ENCODE peak calls at places on chromosomes 12 and 14, in five cellular contexts. G, Z, E, I and Y are unnamed samples.

GRCh38 chr12:124620606-124621295 is 53.3 kb upstream of the NCOR2 start:
- DNase-seq in G (no peak), Z (no peak), E (no peak), I (no peak), Y (no peak)

GRCh38 chr12:18864900-18865561 is 127.1 kb downstream of the CAPZA3 start:
- DNase-seq in G (no peak), Z (no peak), E (no peak), I (no peak), Y (no peak)

GRCh38 chr12:105740970-105741725 is 397.6 kb downstream of the NUAK1 start:
- DNase-seq in G (no peak), Z (no peak), E (no peak), I (no peak), Y (no peak)

GRCh38 chr14:95516554-95517209 is at the start of gene SYNE3:
- DNase-seq in G (peak; percentile 86), Z (peak; percentile 68), E (no peak), I (peak; percentile 57), Y (peak; percentile 43)

GRCh38 chr14:91714805-91715204 is 17.1 kb downstream of the CATSPERB start:
- DNase-seq in G (peak; percentile 62), Z (peak; percentile 69), E (no peak), I (peak; percentile 49), Y (peak; percentile 60)

GRCh38 chr14:21476526-21476924 is 234 bp downstream of the RAB2B start:
- DNase-seq in G (peak; percentile 94), Z (no peak), E (no peak), I (peak; percentile 83), Y (peak; percentile 83)

GRCh38 chr12:66555113-66555512 is 123.8 kb downstream of the GRIP1 start:
- DNase-seq in G (no peak), Z (no peak), E (no peak), I (no peak), Y (no peak)

GRCh38 chr14:50704454-50705010 is 36.4 kb upstream of the SAV1 start:
- DNase-seq in G (no peak), Z (no peak), E (no peak), I (no peak), Y (no peak)

GRCh38 chr12:93519859-93520258 is 52.5 kb downstream of the MRPL42 start:
- DNase-seq in G (no peak), Z (no peak), E (no peak), I (no peak), Y (no peak)

GRCh38 chr12:96861656-96862055 is 45.4 kb upstream of the NEDD1 start:
- DNase-seq in G (no peak), Z (no peak), E (no peak), I (no peak), Y (no peak)

GRCh38 chr14:103292426-103293374 is 41.3 kb upstream of the EIF5 start:
- DNase-seq in G (peak; percentile 90), Z (peak; percentile 87), E (no peak), I (peak; percentile 75), Y (peak; percentile 54)

GRCh38 chr12:27366621-27367020 is 34.0 kb downstream of the BMAL2 start:
- DNase-seq in G (no peak), Z (no peak), E (no peak), I (no peak), Y (no peak)

GRCh38 chr12:63882844-63883243 is 38.3 kb downstream of the SRGAP1 start:
- DNase-seq in G (no peak), Z (no peak), E (no peak), I (no peak), Y (no peak)

GRCh38 chr12:6826125-6826733 is 2.0 kb upstream of the P3H3 start:
- DNase-seq in G (no peak), Z (no peak), E (no peak), I (no peak), Y (no peak)

GRCh38 chr14:73741876-73742519 is 27.8 kb upstream of the PNMA1 start:
- DNase-seq in G (peak; percentile 71), Z (peak; percentile 76), E (no peak), I (no peak), Y (no peak)